ENCODE peak calls at places on chromosomes 7 and 10, in five cellular contexts. One of them, this sample, is unnamed.

GRCh38 chr10:74967850-74968620 is 141.6 kb downstream of the KAT6B start:
- DNase-seq in endothelial cell of umbilical vein: peak
- DNase-seq in fibroblast of lung: peak
- DNase-seq in hepatocyte: peak
- DNase-seq in PC-3: peak
- DNase-seq in this sample: peak

GRCh38 chr10:75189266-75190096 is 21.1 kb upstream of the VDAC2 start:
- DNase-seq in hepatocyte: no peak
- DNase-seq in endothelial cell of umbilical vein: no peak
- DNase-seq in PC-3: no peak
- DNase-seq in fibroblast of lung: no peak
- DNase-seq in this sample: no peak

GRCh38 chr7:29005829-29006228 is 47.7 kb upstream of the TRIL start:
- DNase-seq in endothelial cell of umbilical vein: no peak
- DNase-seq in PC-3: peak
- DNase-seq in hepatocyte: peak
- DNase-seq in fibroblast of lung: peak
- DNase-seq in this sample: no peak

GRCh38 chr7:128453836-128454804 is 1.6 kb upstream of the HILPDA start:
- DNase-seq in hepatocyte: peak
- DNase-seq in endothelial cell of umbilical vein: peak
- DNase-seq in fibroblast of lung: peak
- DNase-seq in PC-3: no peak
- DNase-seq in this sample: no peak

GRCh38 chr10:100707261-100707848 is 38.0 kb upstream of the PAX2 start:
- DNase-seq in PC-3: no peak
- DNase-seq in fibroblast of lung: no peak
- DNase-seq in endothelial cell of umbilical vein: no peak
- DNase-seq in hepatocyte: no peak
- DNase-seq in this sample: no peak

GRCh38 chr10:72162978-72163377 is 52.8 kb upstream of the ANAPC16 start:
- DNase-seq in PC-3: peak
- DNase-seq in endothelial cell of umbilical vein: peak
- DNase-seq in hepatocyte: no peak
- DNase-seq in fibroblast of lung: peak
- DNase-seq in this sample: no peak

GRCh38 chr10:128087884-128088695 is 38.1 kb downstream of the MKI67 start:
- DNase-seq in PC-3: peak
- DNase-seq in fibroblast of lung: no peak
- DNase-seq in endothelial cell of umbilical vein: no peak
- DNase-seq in hepatocyte: no peak
- DNase-seq in this sample: peak

GRCh38 chr7:130943336-130943901 is 209.4 kb upstream of the KLF14 start:
- DNase-seq in fibroblast of lung: peak
- DNase-seq in endothelial cell of umbilical vein: peak
- DNase-seq in hepatocyte: no peak
- DNase-seq in PC-3: peak
- DNase-seq in this sample: no peak

GRCh38 chr7:25842201-25842726 is 309.7 kb upstream of the NFE2L3 start:
- DNase-seq in fibroblast of lung: no peak
- DNase-seq in hepatocyte: no peak
- DNase-seq in endothelial cell of umbilical vein: no peak
- DNase-seq in PC-3: no peak
- DNase-seq in this sample: no peak

GRCh38 chr7:155533827-155534690 is 12.3 kb downstream of the CNPY1 start:
- DNase-seq in PC-3: no peak
- DNase-seq in endothelial cell of umbilical vein: peak
- DNase-seq in fibroblast of lung: peak
- DNase-seq in hepatocyte: peak
- DNase-seq in this sample: no peak

GRCh38 chr7:69403169-69403568 is 195.1 kb upstream of the AUTS2 start:
- DNase-seq in endothelial cell of umbilical vein: no peak
- DNase-seq in PC-3: no peak
- DNase-seq in fibroblast of lung: no peak
- DNase-seq in hepatocyte: no peak
- DNase-seq in this sample: no peak

GRCh38 chr7:2106920-2107319 is 125.8 kb downstream of the MAD1L1 start:
- DNase-seq in fibroblast of lung: no peak
- DNase-seq in hepatocyte: peak
- DNase-seq in PC-3: peak
- DNase-seq in endothelial cell of umbilical vein: peak
- DNase-seq in this sample: no peak

GRCh38 chr7:139752148-139752547 is 25.6 kb downstream of the HIPK2 start:
- DNase-seq in PC-3: no peak
- DNase-seq in endothelial cell of umbilical vein: no peak
- DNase-seq in hepatocyte: no peak
- DNase-seq in fibroblast of lung: no peak
- DNase-seq in this sample: no peak

GRCh38 chr10:37860494-37861190 is 3.2 kb upstream of the ZNF248 start:
- DNase-seq in hepatocyte: no peak
- DNase-seq in endothelial cell of umbilical vein: no peak
- DNase-seq in PC-3: peak
- DNase-seq in fibroblast of lung: peak
- DNase-seq in this sample: peak

GRCh38 chr7:70710011-70710480 is 421.9 kb upstream of the GALNT17 start:
- DNase-seq in PC-3: no peak
- DNase-seq in hepatocyte: peak
- DNase-seq in endothelial cell of umbilical vein: no peak
- DNase-seq in fibroblast of lung: peak
- DNase-seq in this sample: no peak

GRCh38 chr10:8404721-8405120 is 350.2 kb downstream of the GATA3 start:
- DNase-seq in fibroblast of lung: no peak
- DNase-seq in hepatocyte: no peak
- DNase-seq in endothelial cell of umbilical vein: no peak
- DNase-seq in PC-3: peak
- DNase-seq in this sample: peak
- H2AFZ ChIP-seq in fibroblast of lung: no peak
- H2AFZ ChIP-seq in hepatocyte: no peak
- H2AFZ ChIP-seq in endothelial cell of umbilical vein: no peak
- H2AFZ ChIP-seq in PC-3: peak
- H2AFZ ChIP-seq in this sample: peak

GRCh38 chr7:151410405-151411390 is 860 bp upstream of the WDR86 start:
- DNase-seq in fibroblast of lung: peak
- DNase-seq in hepatocyte: peak
- DNase-seq in PC-3: no peak
- DNase-seq in endothelial cell of umbilical vein: no peak
- DNase-seq in this sample: no peak

GRCh38 chr7:151408498-151408838 is 1.4 kb downstream of the WDR86 start:
- DNase-seq in hepatocyte: no peak
- DNase-seq in PC-3: no peak
- DNase-seq in fibroblast of lung: no peak
- DNase-seq in endothelial cell of umbilical vein: no peak
- DNase-seq in this sample: no peak

GRCh38 chr7:151411551-151411950 is 1.7 kb upstream of the WDR86 start:
- DNase-seq in PC-3: no peak
- DNase-seq in endothelial cell of umbilical vein: no peak
- DNase-seq in fibroblast of lung: no peak
- DNase-seq in hepatocyte: no peak
- DNase-seq in this sample: no peak

GRCh38 chr7:151408839-151409554 is 841 bp downstream of the WDR86 start:
- DNase-seq in fibroblast of lung: no peak
- DNase-seq in PC-3: no peak
- DNase-seq in endothelial cell of umbilical vein: no peak
- DNase-seq in hepatocyte: peak
- DNase-seq in this sample: peak

GRCh38 chr7:151409555-151410404 is at the start of gene WDR86:
- DNase-seq in hepatocyte: peak
- DNase-seq in endothelial cell of umbilical vein: no peak
- DNase-seq in fibroblast of lung: no peak
- DNase-seq in PC-3: no peak
- DNase-seq in this sample: no peak
- TF ChIP-seq EZH2 in hepatocyte: peak
- TF ChIP-seq EZH2 in endothelial cell of umbilical vein: peak
- TF ChIP-seq EZH2 in fibroblast of lung: no peak
- TF ChIP-seq EZH2 in PC-3: no peak
- TF ChIP-seq EZH2 in this sample: no peak

GRCh38 chr10:11050301-11051000 is 32.8 kb downstream of the CELF2 start:
- DNase-seq in PC-3: no peak
- DNase-seq in hepatocyte: no peak
- DNase-seq in endothelial cell of umbilical vein: no peak
- DNase-seq in fibroblast of lung: no peak
- DNase-seq in this sample: no peak
- H3K27ac ChIP-seq in PC-3: no peak
- H3K27ac ChIP-seq in hepatocyte: no peak
- H3K27ac ChIP-seq in endothelial cell of umbilical vein: no peak
- H3K27ac ChIP-seq in fibroblast of lung: no peak
- H3K27ac ChIP-seq in this sample: no peak

GRCh38 chr7:13725591-13725990 is 263.9 kb downstream of the ETV1 start:
- DNase-seq in hepatocyte: no peak
- DNase-seq in PC-3: no peak
- DNase-seq in fibroblast of lung: peak
- DNase-seq in endothelial cell of umbilical vein: no peak
- DNase-seq in this sample: no peak
- H2AFZ ChIP-seq in hepatocyte: no peak
- H2AFZ ChIP-seq in PC-3: peak
- H2AFZ ChIP-seq in fibroblast of lung: no peak
- H2AFZ ChIP-seq in endothelial cell of umbilical vein: no peak
- H2AFZ ChIP-seq in this sample: no peak

DNA sequence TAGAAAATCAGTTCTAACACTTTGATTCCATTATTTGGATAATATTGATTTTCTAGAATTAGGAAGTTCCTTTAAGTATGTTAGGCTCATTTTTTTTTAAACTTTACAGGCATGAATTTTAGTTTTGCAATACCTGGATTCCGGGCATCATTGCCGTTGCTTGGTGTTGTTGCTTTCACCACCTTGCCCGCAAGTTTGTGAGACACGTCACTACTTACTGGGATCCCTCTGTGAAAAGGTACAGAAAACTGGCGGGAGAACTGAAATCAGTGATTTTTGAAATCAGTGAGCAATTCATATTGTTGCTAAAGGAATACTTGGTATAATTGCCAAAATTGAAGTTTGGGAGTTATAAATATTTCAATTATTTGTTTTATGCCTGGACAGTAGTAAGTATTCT is 232.3 kb upstream of the NPY start:
- DNase-seq in fibroblast of lung: no peak
- DNase-seq in hepatocyte: no peak
- DNase-seq in endothelial cell of umbilical vein: no peak
- DNase-seq in PC-3: no peak
- DNase-seq in this sample: no peak
- TF ChIP-seq EZH2 in fibroblast of lung: no peak
- TF ChIP-seq EZH2 in hepatocyte: no peak
- TF ChIP-seq EZH2 in endothelial cell of umbilical vein: no peak
- TF ChIP-seq EZH2 in PC-3: no peak
- TF ChIP-seq EZH2 in this sample: no peak

DNA sequence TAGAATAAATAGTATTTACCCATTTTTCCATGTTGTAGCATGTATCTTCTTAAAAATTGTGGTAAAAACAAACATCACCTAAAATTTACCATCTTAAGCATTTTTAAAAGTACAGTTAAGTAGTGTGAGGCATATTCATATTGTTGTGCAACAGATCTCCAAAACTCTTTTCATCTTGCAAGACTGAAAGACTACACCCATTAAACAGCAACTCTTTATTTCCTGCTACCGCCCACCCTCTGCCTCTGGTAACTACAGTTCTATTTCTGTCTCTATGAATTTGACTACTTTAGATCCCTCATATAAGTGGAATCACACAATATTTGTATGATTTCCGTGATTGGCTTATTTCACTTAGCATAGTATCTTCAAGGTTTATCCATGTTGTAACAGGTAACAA is 40.0 kb upstream of the AGBL3 start:
- DNase-seq in fibroblast of lung: peak
- DNase-seq in hepatocyte: no peak
- DNase-seq in PC-3: no peak
- DNase-seq in endothelial cell of umbilical vein: no peak
- DNase-seq in this sample: no peak
- H3K27ac ChIP-seq in fibroblast of lung: no peak
- H3K27ac ChIP-seq in hepatocyte: peak
- H3K27ac ChIP-seq in PC-3: no peak
- H3K27ac ChIP-seq in endothelial cell of umbilical vein: no peak
- H3K27ac ChIP-seq in this sample: no peak

DNA sequence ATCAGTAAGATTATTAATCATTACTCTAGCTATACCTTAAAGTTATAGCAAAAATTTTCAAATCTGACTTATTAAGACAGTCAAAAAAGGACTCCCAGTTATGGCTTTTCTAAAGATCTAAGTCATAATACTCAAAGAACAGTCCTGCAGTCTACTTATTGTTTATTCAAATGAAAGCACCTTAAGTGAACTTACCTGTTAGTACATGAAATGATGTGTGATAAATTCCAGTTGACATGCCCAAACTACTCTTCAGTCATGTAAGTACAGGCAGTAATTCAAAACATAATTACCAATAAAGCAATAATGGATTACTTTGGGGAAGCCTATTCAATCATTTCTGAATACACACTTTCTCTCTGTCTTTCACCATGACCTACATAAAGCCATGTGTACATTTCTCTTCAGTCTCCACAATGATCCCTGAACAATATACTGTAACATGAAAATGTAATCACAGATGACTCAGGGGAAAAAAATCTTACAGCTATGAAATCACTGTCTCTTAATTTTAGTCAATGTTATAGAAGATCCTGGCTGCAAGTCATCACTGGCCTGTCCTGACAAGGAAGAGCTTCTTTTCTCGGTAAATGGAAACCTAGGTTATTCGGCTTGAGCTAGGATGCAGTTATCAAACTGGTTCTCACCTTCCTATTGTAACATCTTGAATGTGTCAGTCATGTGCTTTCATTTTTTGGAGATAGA is 420.7 kb upstream of the LRRTM3 start:
- DNase-seq in hepatocyte: no peak
- DNase-seq in fibroblast of lung: peak
- DNase-seq in endothelial cell of umbilical vein: no peak
- DNase-seq in PC-3: peak
- DNase-seq in this sample: no peak
- H2AFZ ChIP-seq in hepatocyte: no peak
- H2AFZ ChIP-seq in fibroblast of lung: no peak
- H2AFZ ChIP-seq in endothelial cell of umbilical vein: no peak
- H2AFZ ChIP-seq in PC-3: no peak
- H2AFZ ChIP-seq in this sample: no peak

GRCh38 chr7:65509368-65510186 is 135.9 kb downstream of the ZNF92 start:
- DNase-seq in fibroblast of lung: no peak
- DNase-seq in hepatocyte: no peak
- DNase-seq in PC-3: peak
- DNase-seq in endothelial cell of umbilical vein: no peak
- DNase-seq in this sample: peak
- TF ChIP-seq EZH2 in fibroblast of lung: peak
- TF ChIP-seq EZH2 in hepatocyte: peak
- TF ChIP-seq EZH2 in PC-3: peak
- TF ChIP-seq EZH2 in endothelial cell of umbilical vein: peak
- TF ChIP-seq EZH2 in this sample: peak